ENCODE peak calls at places on chromosomes 11 and 22, in five cellular contexts. One of them, this sample, is unnamed.
A peak's percentile ranks its signal among the peaks of the same experiment; 100 is the strongest.

GRCh38 chr11:64165482-64165841 is 451 bp downstream of the MACROD1 start:
- DNase-seq in NCI-H1092 treated with DMSO at 0.1 percent for 48 hours: peak; percentile 50
- DNase-seq in HTR-8/SVneo: no peak
- DNase-seq in T-helper 1 cell: no peak
- DNase-seq in CD4-positive, alpha-beta memory T cell: no peak
- DNase-seq in this sample: no peak

GRCh38 chr11:115964091-115964490 is 459.9 kb upstream of the CADM1 start:
- DNase-seq in NCI-H1092 treated with DMSO at 0.1 percent for 48 hours: no peak
- DNase-seq in CD4-positive, alpha-beta memory T cell: no peak
- DNase-seq in T-helper 1 cell: no peak
- DNase-seq in HTR-8/SVneo: no peak
- DNase-seq in this sample: peak; percentile 13

GRCh38 chr11:130531061-130531460 is 82.6 kb downstream of the ADAMTS15 start:
- DNase-seq in CD4-positive, alpha-beta memory T cell: no peak
- DNase-seq in NCI-H1092 treated with DMSO at 0.1 percent for 48 hours: no peak
- DNase-seq in T-helper 1 cell: no peak
- DNase-seq in HTR-8/SVneo: no peak
- DNase-seq in this sample: no peak

GRCh38 chr11:125372088-125372487 is 124.0 kb downstream of the FEZ1 start:
- DNase-seq in CD4-positive, alpha-beta memory T cell: no peak
- DNase-seq in HTR-8/SVneo: no peak
- DNase-seq in NCI-H1092 treated with DMSO at 0.1 percent for 48 hours: no peak
- DNase-seq in T-helper 1 cell: no peak
- DNase-seq in this sample: no peak

GRCh38 chr11:94597896-94598295 is 30.7 kb downstream of the PIWIL4 start:
- DNase-seq in T-helper 1 cell: no peak
- DNase-seq in NCI-H1092 treated with DMSO at 0.1 percent for 48 hours: peak; percentile 2
- DNase-seq in HTR-8/SVneo: no peak
- DNase-seq in CD4-positive, alpha-beta memory T cell: no peak
- DNase-seq in this sample: no peak

GRCh38 chr11:110883266-110883665 is 171.0 kb upstream of the ARHGAP20 start:
- DNase-seq in CD4-positive, alpha-beta memory T cell: no peak
- DNase-seq in HTR-8/SVneo: no peak
- DNase-seq in T-helper 1 cell: no peak
- DNase-seq in NCI-H1092 treated with DMSO at 0.1 percent for 48 hours: no peak
- DNase-seq in this sample: no peak

GRCh38 chr22:24706732-24707476 is 67.6 kb downstream of the PIWIL3 start:
- DNase-seq in HTR-8/SVneo: no peak
- DNase-seq in CD4-positive, alpha-beta memory T cell: no peak
- DNase-seq in NCI-H1092 treated with DMSO at 0.1 percent for 48 hours: no peak
- DNase-seq in T-helper 1 cell: no peak
- DNase-seq in this sample: no peak

GRCh38 chr11:113773092-113773415 is 438 bp downstream of the ZW10 start:
- DNase-seq in CD4-positive, alpha-beta memory T cell: no peak
- DNase-seq in NCI-H1092 treated with DMSO at 0.1 percent for 48 hours: peak; percentile 55
- DNase-seq in HTR-8/SVneo: peak; percentile 13
- DNase-seq in T-helper 1 cell: no peak
- DNase-seq in this sample: no peak

GRCh38 chr22:28231423-28231822 is 312.4 kb upstream of the PITPNB start:
- DNase-seq in NCI-H1092 treated with DMSO at 0.1 percent for 48 hours: no peak
- DNase-seq in T-helper 1 cell: no peak
- DNase-seq in HTR-8/SVneo: no peak
- DNase-seq in CD4-positive, alpha-beta memory T cell: no peak
- DNase-seq in this sample: no peak

GRCh38 chr11:120830092-120830491 is 193.8 kb upstream of the TBCEL start:
- DNase-seq in NCI-H1092 treated with DMSO at 0.1 percent for 48 hours: peak; percentile 38
- DNase-seq in CD4-positive, alpha-beta memory T cell: no peak
- DNase-seq in HTR-8/SVneo: no peak
- DNase-seq in T-helper 1 cell: no peak
- DNase-seq in this sample: no peak

GRCh38 chr22:26479043-26479791 is 4.4 kb downstream of the HPS4 start:
- DNase-seq in HTR-8/SVneo: no peak
- DNase-seq in CD4-positive, alpha-beta memory T cell: peak; percentile 15
- DNase-seq in T-helper 1 cell: no peak
- DNase-seq in NCI-H1092 treated with DMSO at 0.1 percent for 48 hours: peak; percentile 71
- DNase-seq in this sample: peak; percentile 62

GRCh38 chr11:123069878-123070821 is 8.2 kb upstream of the HSPA8 start:
- DNase-seq in T-helper 1 cell: no peak
- DNase-seq in NCI-H1092 treated with DMSO at 0.1 percent for 48 hours: no peak
- DNase-seq in CD4-positive, alpha-beta memory T cell: peak; percentile 71
- DNase-seq in HTR-8/SVneo: no peak
- DNase-seq in this sample: no peak

GRCh38 chr11:26573896-26574295 is 1.8 kb upstream of the MUC15 start:
- DNase-seq in NCI-H1092 treated with DMSO at 0.1 percent for 48 hours: no peak
- DNase-seq in CD4-positive, alpha-beta memory T cell: no peak
- DNase-seq in HTR-8/SVneo: no peak
- DNase-seq in T-helper 1 cell: no peak
- DNase-seq in this sample: peak; percentile 92

GRCh38 chr11:17611049-17611448 is 64.0 kb downstream of the OTOG start:
- DNase-seq in CD4-positive, alpha-beta memory T cell: no peak
- DNase-seq in NCI-H1092 treated with DMSO at 0.1 percent for 48 hours: no peak
- DNase-seq in T-helper 1 cell: no peak
- DNase-seq in HTR-8/SVneo: no peak
- DNase-seq in this sample: no peak

GRCh38 chr22:36327922-36328551 is 59.7 kb downstream of the MYH9 start:
- DNase-seq in T-helper 1 cell: no peak
- DNase-seq in CD4-positive, alpha-beta memory T cell: no peak
- DNase-seq in HTR-8/SVneo: no peak
- DNase-seq in NCI-H1092 treated with DMSO at 0.1 percent for 48 hours: peak; percentile 20
- DNase-seq in this sample: no peak

GRCh38 chr11:123560001-123560400 is 94.4 kb downstream of the SCN3B start:
- DNase-seq in T-helper 1 cell: no peak
- DNase-seq in CD4-positive, alpha-beta memory T cell: no peak
- DNase-seq in NCI-H1092 treated with DMSO at 0.1 percent for 48 hours: peak; percentile 90
- DNase-seq in HTR-8/SVneo: no peak
- DNase-seq in this sample: peak; percentile 88

GRCh38 chr11:9825315-9825714 is 161.4 kb downstream of the SWAP70 start:
- DNase-seq in T-helper 1 cell: no peak
- DNase-seq in CD4-positive, alpha-beta memory T cell: no peak
- DNase-seq in HTR-8/SVneo: no peak
- DNase-seq in NCI-H1092 treated with DMSO at 0.1 percent for 48 hours: no peak
- DNase-seq in this sample: no peak

GRCh38 chr11:114175706-114176105 is 116.2 kb downstream of the ZBTB16 start:
- DNase-seq in NCI-H1092 treated with DMSO at 0.1 percent for 48 hours: no peak
- DNase-seq in HTR-8/SVneo: no peak
- DNase-seq in T-helper 1 cell: no peak
- DNase-seq in CD4-positive, alpha-beta memory T cell: no peak
- DNase-seq in this sample: no peak

GRCh38 chr11:61679301-61679700 is 890 bp upstream of the DAGLA start:
- DNase-seq in T-helper 1 cell: no peak
- DNase-seq in HTR-8/SVneo: no peak
- DNase-seq in CD4-positive, alpha-beta memory T cell: no peak
- DNase-seq in NCI-H1092 treated with DMSO at 0.1 percent for 48 hours: no peak
- DNase-seq in this sample: no peak

GRCh38 chr11:30358569-30358968 is 35.7 kb downstream of the ARL14EP start:
- DNase-seq in T-helper 1 cell: no peak
- DNase-seq in CD4-positive, alpha-beta memory T cell: no peak
- DNase-seq in NCI-H1092 treated with DMSO at 0.1 percent for 48 hours: no peak
- DNase-seq in HTR-8/SVneo: no peak
- DNase-seq in this sample: no peak

GRCh38 chr11:69635804-69636511 is 5.0 kb upstream of the CCND1 start:
- DNase-seq in NCI-H1092 treated with DMSO at 0.1 percent for 48 hours: no peak
- DNase-seq in HTR-8/SVneo: no peak
- DNase-seq in CD4-positive, alpha-beta memory T cell: no peak
- DNase-seq in T-helper 1 cell: no peak
- DNase-seq in this sample: no peak

GRCh38 chr11:74783241-74783871 is 34.7 kb downstream of the RNF169 start:
- DNase-seq in T-helper 1 cell: no peak
- DNase-seq in CD4-positive, alpha-beta memory T cell: peak; percentile 55
- DNase-seq in NCI-H1092 treated with DMSO at 0.1 percent for 48 hours: no peak
- DNase-seq in HTR-8/SVneo: peak; percentile 41
- DNase-seq in this sample: no peak

GRCh38 chr11:34523053-34523452 is 9.5 kb upstream of the ELF5 start:
- DNase-seq in T-helper 1 cell: no peak
- DNase-seq in NCI-H1092 treated with DMSO at 0.1 percent for 48 hours: no peak
- DNase-seq in HTR-8/SVneo: no peak
- DNase-seq in CD4-positive, alpha-beta memory T cell: no peak
- DNase-seq in this sample: no peak

GRCh38 chr11:73330569-73331093 is 22.6 kb downstream of the ARHGEF17 start:
- DNase-seq in T-helper 1 cell: no peak
- DNase-seq in CD4-positive, alpha-beta memory T cell: no peak
- DNase-seq in HTR-8/SVneo: peak; percentile 56
- DNase-seq in NCI-H1092 treated with DMSO at 0.1 percent for 48 hours: no peak
- DNase-seq in this sample: no peak

GRCh38 chr11:69131644-69132300 is 24.0 kb upstream of the SMIM38 start:
- DNase-seq in NCI-H1092 treated with DMSO at 0.1 percent for 48 hours: peak; percentile 46
- DNase-seq in HTR-8/SVneo: peak; percentile 86
- DNase-seq in T-helper 1 cell: no peak
- DNase-seq in CD4-positive, alpha-beta memory T cell: no peak
- DNase-seq in this sample: peak; percentile 17

GRCh38 chr11:27423125-27423524 is 49.5 kb downstream of the LGR4 start:
- DNase-seq in HTR-8/SVneo: peak; percentile 42
- DNase-seq in T-helper 1 cell: no peak
- DNase-seq in CD4-positive, alpha-beta memory T cell: no peak
- DNase-seq in NCI-H1092 treated with DMSO at 0.1 percent for 48 hours: peak; percentile 58
- DNase-seq in this sample: peak; percentile 45

GRCh38 chr11:131977231-131977630 is 606.8 kb downstream of the NTM start:
- DNase-seq in CD4-positive, alpha-beta memory T cell: no peak
- DNase-seq in T-helper 1 cell: no peak
- DNase-seq in NCI-H1092 treated with DMSO at 0.1 percent for 48 hours: no peak
- DNase-seq in HTR-8/SVneo: peak; percentile 20
- DNase-seq in this sample: no peak

GRCh38 chr11:120129570-120129969 is 8.3 kb downstream of the TRIM29 start:
- DNase-seq in T-helper 1 cell: peak; percentile 0
- DNase-seq in CD4-positive, alpha-beta memory T cell: no peak
- DNase-seq in HTR-8/SVneo: no peak
- DNase-seq in NCI-H1092 treated with DMSO at 0.1 percent for 48 hours: no peak
- DNase-seq in this sample: no peak

GRCh38 chr11:128940603-128941002 is 2.1 kb downstream of the TP53AIP1 start:
- DNase-seq in NCI-H1092 treated with DMSO at 0.1 percent for 48 hours: no peak
- DNase-seq in T-helper 1 cell: no peak
- DNase-seq in HTR-8/SVneo: peak; percentile 12
- DNase-seq in CD4-positive, alpha-beta memory T cell: no peak
- DNase-seq in this sample: no peak

GRCh38 chr11:134660416-134660815 is 248.4 kb upstream of the B3GAT1 start:
- DNase-seq in T-helper 1 cell: no peak
- DNase-seq in NCI-H1092 treated with DMSO at 0.1 percent for 48 hours: no peak
- DNase-seq in CD4-positive, alpha-beta memory T cell: no peak
- DNase-seq in HTR-8/SVneo: no peak
- DNase-seq in this sample: no peak

GRCh38 chr11:12964650-12965049 is 44.5 kb upstream of the RASSF10 start:
- DNase-seq in CD4-positive, alpha-beta memory T cell: no peak
- DNase-seq in HTR-8/SVneo: no peak
- DNase-seq in T-helper 1 cell: no peak
- DNase-seq in NCI-H1092 treated with DMSO at 0.1 percent for 48 hours: no peak
- DNase-seq in this sample: no peak

GRCh38 chr11:65224939-65225283 is 36.9 kb upstream of the POLA2 start:
- DNase-seq in NCI-H1092 treated with DMSO at 0.1 percent for 48 hours: no peak
- DNase-seq in CD4-positive, alpha-beta memory T cell: no peak
- DNase-seq in T-helper 1 cell: no peak
- DNase-seq in HTR-8/SVneo: peak; percentile 41
- DNase-seq in this sample: no peak

GRCh38 chr11:128181090-128181485 is 406.3 kb downstream of the ETS1 start:
- DNase-seq in CD4-positive, alpha-beta memory T cell: no peak
- DNase-seq in T-helper 1 cell: no peak
- DNase-seq in NCI-H1092 treated with DMSO at 0.1 percent for 48 hours: no peak
- DNase-seq in HTR-8/SVneo: no peak
- DNase-seq in this sample: no peak